ENCODE peak calls at places on chromosome 2, in eight cellular contexts. F, P, S, E, R, J, H and V are unnamed samples. For H3K36me3, the result is how much of the 10 kb centered on the place peaks cover.

GRCh38 chr2:105774781-105775337 is 30.1 kb downstream of the NCK2 start:
- DNase-seq in F (no peak), P (no peak), S (no peak), E (no peak), R (no peak), J (no peak), H (no peak), V (no peak)

GRCh38 chr2:72581560-72582181 is 244.2 kb downstream of the EXOC6B start:
- DNase-seq in F (no peak), P (no peak), S (no peak), E (peak), R (no peak), J (no peak), H (no peak), V (no peak)

GRCh38 chr2:204897561-204897960 is 352.3 kb downstream of the PARD3B start:
- DNase-seq in F (no peak), P (no peak), S (no peak), E (peak), R (no peak), J (no peak), H (no peak), V (no peak)

GRCh38 chr2:219384083-219384713 is 3.5 kb downstream of the DNPEP start:
- DNase-seq in F (no peak), P (no peak), S (no peak), E (peak), R (no peak), J (no peak), H (no peak), V (no peak)

GRCh38 chr2:239688840-239689239 is 288.0 kb upstream of the HDAC4 start:
- DNase-seq in F (no peak), P (no peak), S (no peak), E (no peak), R (no peak), J (no peak), H (no peak), V (no peak)

GRCh38 chr2:167258712-167259111 is 370.4 kb downstream of the XIRP2 start:
- DNase-seq in F (no peak), P (no peak), S (no peak), E (no peak), R (no peak), J (no peak), H (no peak), V (no peak)

GRCh38 chr2:88669371-88670214 is 21.9 kb upstream of the RPIA start:
- DNase-seq in F (peak), P (peak), S (peak), E (peak), R (no peak), J (no peak), H (peak), V (no peak)

GRCh38 chr2:120481446-120482194 is 135.7 kb downstream of the INHBB start:
- DNase-seq in F (no peak), P (no peak), S (no peak), E (no peak), R (no peak), J (no peak), H (no peak), V (peak)

GRCh38 chr2:124607679-124608078 is 582.6 kb downstream of the CNTNAP5 start:
- DNase-seq in F (no peak), P (no peak), S (no peak), E (no peak), R (no peak), J (no peak), H (no peak), V (no peak)

GRCh38 chr2:189131986-189132385 is 47.6 kb downstream of the COL5A2 start:
- DNase-seq in F (no peak), P (no peak), S (no peak), E (no peak), R (no peak), J (no peak), H (no peak), V (no peak)

GRCh38 chr2:12081481-12082210 is 335.2 kb downstream of the LPIN1 start:
- DNase-seq in F (no peak), P (peak), S (no peak), E (no peak), R (no peak), J (no peak), H (no peak), V (no peak)

DNA sequence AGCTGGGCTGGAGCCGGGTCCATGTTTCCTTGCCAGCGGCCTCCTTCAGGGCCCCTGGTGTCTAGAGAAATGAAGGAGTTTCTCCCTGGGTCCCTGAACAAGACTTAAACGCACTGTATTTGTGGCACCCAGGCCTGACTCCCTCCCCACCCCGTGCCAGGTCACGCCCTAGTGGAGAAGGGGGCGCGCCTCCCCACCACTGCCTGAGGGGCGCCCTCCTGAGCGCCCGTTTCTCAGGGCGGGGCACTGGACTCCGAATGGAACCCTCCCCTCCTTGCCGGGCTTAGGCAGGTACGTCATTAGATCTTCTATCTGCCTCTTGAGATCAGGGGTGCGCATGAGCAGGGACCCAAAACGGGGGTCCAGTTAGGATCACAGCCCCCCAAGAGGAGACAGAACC is 16.3 kb downstream of the ODC1 start:
- DNase-seq in F (no peak), P (no peak), S (no peak), E (no peak), R (no peak), J (no peak), H (no peak), V (no peak)
- H3K4me3 ChIP-seq in F (no peak), P (no peak), S (no peak), E (no peak), R (no peak), J (no peak), H (no peak), V (no peak)

GRCh38 chr2:69848186-69848790 is 18.8 kb downstream of the GMCL1 start:
- DNase-seq in F (no peak), P (no peak), S (peak), E (no peak), R (no peak), J (no peak), H (no peak), V (no peak)

GRCh38 chr2:69846182-69847067 is 17.0 kb downstream of the GMCL1 start:
- DNase-seq in F (no peak), P (no peak), S (no peak), E (no peak), R (no peak), J (no peak), H (no peak), V (no peak)

GRCh38 chr2:69843993-69844392 is 14.5 kb downstream of the GMCL1 start:
- DNase-seq in F (no peak), P (no peak), S (no peak), E (no peak), R (no peak), J (no peak), H (no peak), V (no peak)

GRCh38 chr2:69844560-69844959 is 15.1 kb downstream of the GMCL1 start:
- DNase-seq in F (no peak), P (no peak), S (no peak), E (no peak), R (no peak), J (no peak), H (no peak), V (no peak)

DNA sequence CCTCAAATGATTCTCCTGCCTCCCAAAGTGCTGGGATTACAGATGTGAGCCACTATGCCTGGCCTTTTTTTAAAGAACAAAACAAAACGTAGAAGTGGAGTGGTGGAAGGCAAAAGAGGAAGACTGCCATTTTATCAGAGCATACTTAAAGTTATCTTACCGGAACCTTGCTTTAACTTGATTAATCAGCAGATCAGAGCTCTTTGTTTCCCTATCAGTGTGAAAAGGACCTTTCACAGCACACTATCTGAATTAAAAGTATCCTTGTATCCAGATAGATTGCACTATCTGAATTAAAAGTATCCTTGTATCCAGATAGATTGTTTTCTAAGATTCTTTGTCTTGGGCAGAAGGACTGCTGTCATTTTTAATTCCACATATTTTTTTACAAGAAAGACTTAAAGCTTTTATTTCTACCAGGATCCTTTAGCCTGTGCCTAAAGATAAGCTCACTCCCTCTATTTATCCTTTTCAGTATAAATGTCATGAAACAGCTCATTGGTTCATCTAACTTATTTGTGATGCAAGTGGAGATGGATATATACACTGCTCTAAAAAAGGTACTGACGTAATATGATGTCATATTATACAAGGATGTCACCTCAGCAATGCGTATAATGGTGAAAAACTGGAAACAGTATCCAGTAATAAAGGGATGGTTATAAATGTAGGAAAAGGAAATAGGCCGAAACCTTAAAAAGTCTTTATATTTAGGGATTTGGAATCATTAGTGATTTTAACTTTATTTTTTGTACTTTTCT is 17.8 kb downstream of the GMCL1 start:
- DNase-seq in F (no peak), P (no peak), S (no peak), E (no peak), R (no peak), J (no peak), H (no peak), V (no peak)
- H3K36me3 ChIP-seq in F (under half), P (under half), S (under half), E (under half), R (under half), J (under half), H (half or more), V (under half)

GRCh38 chr2:230767862-230768388 is 55.3 kb downstream of the CAB39 start:
- DNase-seq in F (no peak), P (no peak), S (no peak), E (no peak), R (no peak), J (no peak), H (no peak), V (no peak)
- H3K4me3 ChIP-seq in F (no peak), P (no peak), S (no peak), E (no peak), R (no peak), J (no peak), H (no peak), V (no peak)

GRCh38 chr2:235810297-235810696 is 316.5 kb downstream of the AGAP1 start:
- DNase-seq in F (no peak), P (no peak), S (no peak), E (no peak), R (no peak), J (no peak), H (no peak), V (no peak)

GRCh38 chr2:235811446-235812184 is 317.8 kb downstream of the AGAP1 start:
- DNase-seq in F (peak), P (no peak), S (no peak), E (no peak), R (no peak), J (no peak), H (no peak), V (no peak)

GRCh38 chr2:235804676-235805075 is 310.8 kb downstream of the AGAP1 start:
- DNase-seq in F (no peak), P (no peak), S (no peak), E (no peak), R (no peak), J (no peak), H (no peak), V (no peak)

GRCh38 chr2:235808366-235808765 is 314.5 kb downstream of the AGAP1 start:
- DNase-seq in F (no peak), P (no peak), S (no peak), E (no peak), R (no peak), J (no peak), H (no peak), V (no peak)

DNA sequence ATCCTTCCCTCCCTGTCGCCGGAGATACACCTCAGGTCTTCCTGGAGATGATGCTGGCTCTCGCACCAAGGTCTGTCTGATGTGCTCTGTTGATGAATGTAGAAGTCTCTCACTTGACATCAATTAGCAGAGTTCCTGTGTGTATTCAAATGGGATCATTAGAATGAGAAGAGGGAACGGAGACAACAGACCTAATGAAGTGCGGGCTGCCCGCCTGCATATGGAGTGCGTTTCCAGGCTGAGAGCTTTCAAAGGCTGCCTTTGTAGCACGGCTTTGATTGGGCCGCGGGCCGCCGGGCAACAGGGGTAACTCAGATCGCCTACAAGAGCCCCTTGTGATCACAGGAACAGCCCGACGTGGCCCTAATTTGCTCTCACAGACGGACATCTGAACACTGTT is 313.5 kb downstream of the AGAP1 start:
- DNase-seq in F (no peak), P (no peak), S (no peak), E (peak), R (no peak), J (no peak), H (no peak), V (no peak)
- H3K36me3 ChIP-seq in F (under half), P (under half), S (under half), E (under half), R (half or more), J (under half), H (under half), V (under half)

GRCh38 chr2:181679544-181679979 is 755 bp downstream of the NEUROD1 start:
- DNase-seq in F (no peak), P (no peak), S (no peak), E (no peak), R (no peak), J (no peak), H (no peak), V (no peak)
- H3K4me3 ChIP-seq in F (no peak), P (no peak), S (no peak), E (no peak), R (no peak), J (no peak), H (no peak), V (no peak)

DNA sequence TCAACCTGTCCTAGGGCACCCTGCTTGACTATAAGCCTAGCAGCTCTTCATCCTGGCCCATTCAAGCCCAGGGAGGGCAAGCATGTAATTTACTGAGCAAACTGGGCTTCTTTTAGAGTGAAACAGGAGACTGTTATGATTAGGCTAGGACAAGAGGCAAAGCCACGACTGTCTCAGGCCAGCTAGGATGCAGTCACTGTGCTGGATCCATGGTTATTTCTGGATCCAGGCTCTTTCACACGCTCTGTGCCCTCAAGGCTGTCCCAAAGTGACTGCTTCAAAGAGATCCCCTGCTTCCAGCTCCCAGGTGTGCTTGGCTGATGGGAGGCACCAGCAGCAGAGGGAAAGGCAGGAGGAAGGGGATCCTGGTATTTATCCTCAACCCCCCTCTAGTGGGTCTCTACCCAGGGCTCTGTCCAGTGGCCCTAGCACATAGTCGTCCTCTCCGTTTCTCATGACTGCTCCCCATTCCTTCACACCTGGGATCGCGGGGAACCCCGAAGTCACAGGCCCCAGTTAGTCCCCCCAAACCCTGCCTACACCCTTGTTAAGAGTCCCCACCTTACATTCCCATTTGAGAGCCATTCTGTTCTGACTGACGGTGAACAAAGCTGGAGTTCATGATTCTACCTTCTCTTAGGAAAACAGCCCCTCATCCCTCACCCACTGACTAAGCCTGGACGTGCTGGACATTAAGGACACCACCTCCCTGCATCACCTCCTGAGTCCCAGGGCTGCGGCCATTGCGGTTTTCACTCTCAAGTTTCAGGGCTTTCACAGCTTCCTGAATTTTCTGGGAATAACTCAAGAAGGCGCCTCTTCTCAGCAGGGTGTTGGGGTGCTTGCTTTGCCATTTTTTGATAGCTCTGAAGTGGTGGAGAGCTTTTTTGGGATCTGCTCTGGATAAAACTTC is 63.2 kb downstream of the POLR1A start:
- DNase-seq in F (no peak), P (no peak), S (no peak), E (no peak), R (no peak), J (no peak), H (no peak), V (peak)
- H3K36me3 ChIP-seq in F (half or more), P (under half), S (under half), E (under half), R (half or more), J (under half), H (half or more), V (under half)

DNA sequence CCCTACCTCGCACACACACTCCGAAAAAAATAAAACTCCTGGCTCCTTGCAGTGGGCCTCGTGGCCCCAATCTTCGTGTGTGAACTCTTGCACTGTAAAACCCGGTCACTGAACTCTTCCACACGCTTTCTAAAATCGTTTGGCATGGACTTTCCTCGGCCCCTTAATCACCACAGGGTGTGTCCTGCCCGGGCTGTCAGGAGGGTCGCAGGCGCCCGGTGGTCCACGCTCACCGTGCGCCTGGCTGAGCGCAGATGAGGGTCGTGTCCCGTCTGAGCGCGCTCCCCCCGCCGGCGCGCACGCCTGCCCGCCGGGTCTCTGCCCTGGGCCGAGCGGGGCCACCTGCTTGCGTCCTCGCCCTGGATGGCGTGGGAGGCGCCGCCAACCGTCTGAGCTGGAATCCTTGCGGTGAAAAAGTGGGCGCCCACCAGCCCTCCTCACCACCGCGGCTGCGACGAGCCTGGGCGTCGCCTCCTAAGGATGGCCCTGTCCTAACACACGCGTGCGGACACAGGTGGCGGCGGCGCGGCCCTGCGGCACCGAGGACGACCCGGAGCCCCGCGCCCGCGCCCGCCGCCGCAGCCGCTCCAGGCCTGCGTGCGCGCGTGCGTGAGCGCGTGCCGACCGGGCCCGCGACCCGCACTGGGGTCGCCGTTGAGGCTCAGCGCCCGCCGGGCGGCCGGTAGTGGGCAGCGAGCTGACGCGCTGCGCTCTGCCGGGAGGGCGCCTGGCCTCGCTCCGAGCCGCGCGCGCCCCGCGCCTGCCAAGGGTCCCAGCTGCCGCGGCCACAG is 126.5 kb downstream of the ARHGEF4 start:
- DNase-seq in F (no peak), P (no peak), S (no peak), E (peak), R (no peak), J (no peak), H (no peak), V (no peak)
- H3K4me3 ChIP-seq in F (no peak), P (no peak), S (peak), E (peak), R (no peak), J (no peak), H (peak), V (no peak)